ENCODE peak calls at places on chromosomes 3 and 15, in seven cellular contexts. C is H9, G is mesendoderm, Z is H1, E is IMR-90, I is neuronal stem cell, H is mesenchymal stem cell. W is an unnamed sample.
A peak's percentile ranks its signal among the peaks of the same experiment; 100 is the strongest.

GRCh38 chr3:32780735-32781210 is 37.0 kb upstream of the TRIM71 start:
- DNase-seq in I (peak; percentile 94), H (peak; percentile 56), C (peak; percentile 98), E (peak; percentile 16), Z (peak; percentile 96), G (peak; percentile 99), W (no peak)

GRCh38 chr3:80040113-80040512 is 272.3 kb upstream of the ROBO1 start:
- DNase-seq in E (no peak), I (no peak), Z (no peak), H (no peak), C (no peak), G (no peak), W (no peak)

GRCh38 chr15:42499888-42500609 is 4.6 kb downstream of the SNAP23 start:
- DNase-seq in C (no peak), E (no peak), I (no peak), H (no peak), Z (no peak), G (no peak), W (peak; percentile 93)

GRCh38 chr3:52121813-52122212 is 32.4 kb downstream of the POC1A start:
- DNase-seq in I (no peak), E (no peak), H (no peak), Z (no peak), C (no peak), G (no peak), W (peak; percentile 4)

GRCh38 chr15:42059661-42060476 is 34.5 kb downstream of the PLA2G4D start:
- DNase-seq in Z (peak; percentile 91), C (peak; percentile 68), I (peak; percentile 65), G (peak; percentile 69), E (peak; percentile 21), H (peak; percentile 48), W (peak; percentile 84)

GRCh38 chr15:31461375-31461774 is 134.7 kb downstream of the KLF13 start:
- DNase-seq in C (peak; percentile 4), H (no peak), E (no peak), G (no peak), Z (no peak), I (no peak), W (no peak)

GRCh38 chr3:51975857-51976549 is 1.1 kb downstream of the ABHD14A start:
- DNase-seq in E (peak; percentile 64), C (peak; percentile 65), G (peak; percentile 54), Z (peak; percentile 80), H (peak; percentile 72), I (no peak), W (peak; percentile 58)

GRCh38 chr3:153967260-153967659 is 153.9 kb upstream of the ARHGEF26 start:
- DNase-seq in G (no peak), C (no peak), Z (no peak), H (no peak), I (no peak), E (no peak), W (no peak)

GRCh38 chr3:124856687-124857086 is 30.5 kb downstream of the ITGB5 start:
- DNase-seq in C (no peak), Z (no peak), G (no peak), H (no peak), I (no peak), E (no peak), W (no peak)

GRCh38 chr15:65730560-65731172 is 61.4 kb downstream of the DENND4A start:
- DNase-seq in E (peak; percentile 2), I (no peak), Z (no peak), C (no peak), H (peak; percentile 17), G (no peak), W (no peak)

GRCh38 chr3:128217702-128218475 is 64.6 kb downstream of the EEFSEC start:
- DNase-seq in H (peak; percentile 89), Z (no peak), I (no peak), C (no peak), E (peak; percentile 79), G (no peak), W (no peak)

GRCh38 chr15:40357246-40357645 is 773 bp upstream of the DISP2 start:
- DNase-seq in I (no peak), H (no peak), G (no peak), E (no peak), Z (no peak), C (no peak), W (no peak)
- H3K23ac ChIP-seq in I (no peak overlapping the region), H (no peak overlapping the region), G (no peak overlapping the region), E (no peak overlapping the region), Z (no peak overlapping the region), C (no peak overlapping the region), W (no peak overlapping the region)

GRCh38 chr15:94838281-94838680 is 606.9 kb downstream of the MCTP2 start:
- DNase-seq in H (no peak), E (no peak), C (no peak), I (no peak), Z (no peak), G (no peak), W (no peak)
- H3K23ac ChIP-seq in H (no peak overlapping the region), E (no peak overlapping the region), C (no peak overlapping the region), I (no peak overlapping the region), Z (no peak overlapping the region), G (no peak overlapping the region), W (no peak overlapping the region)

GRCh38 chr15:83320404-83320803 is 35.9 kb upstream of the BNC1 start:
- DNase-seq in E (peak; percentile 55), C (no peak), I (no peak), H (peak; percentile 81), G (peak; percentile 63), Z (no peak), W (no peak)

GRCh38 chr15:83322061-83322460 is 37.6 kb upstream of the BNC1 start:
- DNase-seq in C (no peak), E (peak; percentile 15), Z (no peak), H (peak; percentile 41), I (no peak), G (peak; percentile 41), W (no peak)

GRCh38 chr15:83320831-83321230 is 36.4 kb upstream of the BNC1 start:
- DNase-seq in G (no peak), Z (no peak), H (peak; percentile 47), C (no peak), I (no peak), E (no peak), W (no peak)

GRCh38 chr15:83324799-83325198 is 40.3 kb upstream of the BNC1 start:
- DNase-seq in H (no peak), C (no peak), Z (no peak), I (no peak), E (no peak), G (no peak), W (no peak)

GRCh38 chr15:83323296-83323711 is 38.8 kb upstream of the BNC1 start:
- DNase-seq in I (no peak), H (peak; percentile 92), Z (no peak), C (no peak), G (peak; percentile 29), E (peak; percentile 98), W (no peak)
- H3K23ac ChIP-seq in I (no peak overlapping the region), H (no peak overlapping the region), Z (no peak overlapping the region), C (no peak overlapping the region), G (no peak overlapping the region), E (no peak overlapping the region), W (peak overlapping the region; percentile 26)

DNA sequence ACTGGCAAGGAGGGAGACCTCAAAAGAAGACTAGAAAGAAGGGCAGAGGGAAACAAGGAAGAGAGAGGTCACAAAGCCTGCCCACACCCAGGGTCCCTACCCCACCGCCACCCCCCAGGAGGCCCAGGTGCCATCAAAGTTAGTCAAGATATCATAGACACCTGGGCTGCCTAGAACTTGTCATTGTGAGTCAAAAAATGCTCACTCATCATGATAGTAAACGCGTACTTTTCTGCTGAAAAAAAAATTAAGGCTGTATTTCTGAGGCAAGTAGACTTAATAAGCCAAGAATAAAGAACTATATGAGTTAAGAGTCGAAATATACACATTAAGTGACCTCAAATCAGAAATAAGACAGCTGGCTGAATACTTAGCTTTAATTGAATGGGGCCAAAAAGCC is 415.6 kb upstream of the PPP2R3A start:
- DNase-seq in H (no peak), G (no peak), E (no peak), Z (no peak), C (no peak), I (no peak), W (no peak)
- H3K23ac ChIP-seq in H (no peak overlapping the region), G (no peak overlapping the region), E (no peak overlapping the region), Z (no peak overlapping the region), C (no peak overlapping the region), I (no peak overlapping the region), W (no peak overlapping the region)

DNA sequence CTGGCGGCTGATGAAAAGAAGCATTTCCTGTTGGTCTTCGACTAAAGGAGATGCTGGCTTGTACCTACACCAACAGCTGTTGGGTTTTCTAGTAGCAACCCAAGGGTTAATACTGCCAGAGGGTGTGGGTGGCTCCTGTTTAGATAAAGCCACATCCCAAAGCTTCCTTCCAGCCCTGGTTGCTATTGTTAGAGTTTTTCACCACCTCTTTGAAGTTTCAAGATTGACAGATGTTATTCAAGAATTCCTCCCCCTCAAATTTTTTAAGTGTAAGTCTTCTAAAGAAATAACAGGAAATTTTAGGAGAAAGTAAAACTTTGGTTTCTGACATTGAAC is 60.8 kb downstream of the TGFBR2 start:
- DNase-seq in H (peak; percentile 25), I (peak; percentile 30), E (no peak), G (peak; percentile 95), Z (no peak), C (peak; percentile 71), W (peak; percentile 52)
- H3K23ac ChIP-seq in H (no peak overlapping the region), I (no peak overlapping the region), E (no peak overlapping the region), G (no peak overlapping the region), Z (no peak overlapping the region), C (no peak overlapping the region), W (no peak overlapping the region)